ENCODE peak calls at places on chromosomes 3 and 15, in five cellular contexts. W is HepG2, J is GM12878, T is NT2/D1, F is K562. U is an unnamed sample.

GRCh38 chr3:46097691-46098241 is 70.5 kb upstream of the XCR1 start:
- DNase-seq in W (no peak), J (no peak), T (no peak), F (no peak), U (no peak)

GRCh38 chr3:177141899-177142651 is 55.2 kb downstream of the TBL1XR1 start:
- DNase-seq in W (peak; percentile 29), J (no peak), T (no peak), F (no peak), U (no peak)

GRCh38 chr3:27943106-27943505 is 221.0 kb upstream of the EOMES start:
- DNase-seq in W (peak; percentile 16), J (no peak), T (peak; percentile 6), F (no peak), U (peak; percentile 29)

GRCh38 chr15:68492855-68493254 is 60.9 kb upstream of the ITGA11 start:
- DNase-seq in W (no peak), J (no peak), T (no peak), F (no peak), U (no peak)

GRCh38 chr15:38702178-38702912 is 137.7 kb upstream of the RASGRP1 start:
- DNase-seq in W (peak; percentile 44), J (no peak), T (no peak), F (no peak), U (no peak)

GRCh38 chr15:66558271-66558670 is 7.5 kb downstream of the LCTL start:
- DNase-seq in W (no peak), J (no peak), T (no peak), F (no peak), U (no peak)

GRCh38 chr15:47376190-47376589 is 341.1 kb upstream of the SEMA6D start:
- DNase-seq in W (no peak), J (no peak), T (no peak), F (no peak), U (no peak)

GRCh38 chr3:32336123-32336518 is 55.5 kb upstream of the CMTM7 start:
- DNase-seq in W (no peak), J (no peak), T (no peak), F (no peak), U (no peak)

GRCh38 chr3:155553800-155554199 is 191.1 kb downstream of the PLCH1 start:
- DNase-seq in W (peak; percentile 9), J (no peak), T (no peak), F (no peak), U (no peak)

GRCh38 chr3:149648525-149648924 is 9.3 kb downstream of the WWTR1 start:
- DNase-seq in W (no peak), J (no peak), T (no peak), F (no peak), U (no peak)

GRCh38 chr3:186024210-186024609 is 84.7 kb downstream of the ETV5 start:
- DNase-seq in W (no peak), J (no peak), T (no peak), F (no peak), U (no peak)

GRCh38 chr3:16177962-16178627 is 3.6 kb downstream of the GALNT15 start:
- DNase-seq in W (peak; percentile 42), J (no peak), T (peak; percentile 87), F (peak; percentile 86), U (peak; percentile 38)

GRCh38 chr15:22904736-22905135 is 66.3 kb downstream of the NIPA2 start:
- DNase-seq in W (no peak), J (no peak), T (no peak), F (no peak), U (no peak)

GRCh38 chr3:178388473-178388872 is 147.8 kb upstream of the KCNMB2 start:
- DNase-seq in W (no peak), J (no peak), T (no peak), F (no peak), U (no peak)

GRCh38 chr3:8891774-8892173 is 71.5 kb downstream of the RAD18 start:
- DNase-seq in W (no peak), J (no peak), T (no peak), F (no peak), U (no peak)

GRCh38 chr15:78749831-78750230 is 61.4 kb downstream of the ADAMTS7 start:
- DNase-seq in W (no peak), J (no peak), T (no peak), F (no peak), U (no peak)

GRCh38 chr15:38972831-38973230 is 408.2 kb upstream of the RASGRP1 start:
- DNase-seq in W (no peak), J (no peak), T (no peak), F (no peak), U (no peak)

GRCh38 chr3:138114988-138115971 is at the start of gene DZIP1L:
- DNase-seq in W (peak; percentile 23), J (no peak), T (peak; percentile 71), F (peak; percentile 60), U (peak; percentile 35)

GRCh38 chr3:177589921-177590336 is 392.6 kb upstream of the TBL1XR1 start:
- DNase-seq in W (peak; percentile 65), J (no peak), T (no peak), F (no peak), U (peak; percentile 71)

GRCh38 chr15:41417418-41417811 is 520 bp downstream of the RTF1 start:
- DNase-seq in W (no peak), J (no peak), T (no peak), F (peak; percentile 77), U (no peak)

GRCh38 chr3:173912126-173912525 is 514.6 kb downstream of the NLGN1 start:
- DNase-seq in W (no peak), J (no peak), T (no peak), F (no peak), U (no peak)

GRCh38 chr3:169661567-169662214 is 1.8 kb downstream of the MECOM start:
- DNase-seq in W (no peak), J (no peak), T (no peak), F (no peak), U (no peak)

GRCh38 chr3:176633511-176633910 is 563.8 kb downstream of the TBL1XR1 start:
- DNase-seq in W (no peak), J (no peak), T (no peak), F (no peak), U (no peak)

GRCh38 chr15:72206677-72207000 is 9.1 kb upstream of the GRAMD2A start:
- DNase-seq in W (no peak), J (no peak), T (no peak), F (no peak), U (no peak)

GRCh38 chr3:125602752-125603649 is 7.7 kb upstream of the OSBPL11 start:
- DNase-seq in W (no peak), J (no peak), T (no peak), F (no peak), U (peak; percentile 6)

GRCh38 chr15:70781236-70781635 is 17.9 kb upstream of the UACA start:
- DNase-seq in W (no peak), J (no peak), T (no peak), F (no peak), U (no peak)

GRCh38 chr3:41464401-41464800 is 265.1 kb downstream of the CTNNB1 start:
- DNase-seq in W (no peak), J (no peak), T (no peak), F (no peak), U (no peak)

DNA sequence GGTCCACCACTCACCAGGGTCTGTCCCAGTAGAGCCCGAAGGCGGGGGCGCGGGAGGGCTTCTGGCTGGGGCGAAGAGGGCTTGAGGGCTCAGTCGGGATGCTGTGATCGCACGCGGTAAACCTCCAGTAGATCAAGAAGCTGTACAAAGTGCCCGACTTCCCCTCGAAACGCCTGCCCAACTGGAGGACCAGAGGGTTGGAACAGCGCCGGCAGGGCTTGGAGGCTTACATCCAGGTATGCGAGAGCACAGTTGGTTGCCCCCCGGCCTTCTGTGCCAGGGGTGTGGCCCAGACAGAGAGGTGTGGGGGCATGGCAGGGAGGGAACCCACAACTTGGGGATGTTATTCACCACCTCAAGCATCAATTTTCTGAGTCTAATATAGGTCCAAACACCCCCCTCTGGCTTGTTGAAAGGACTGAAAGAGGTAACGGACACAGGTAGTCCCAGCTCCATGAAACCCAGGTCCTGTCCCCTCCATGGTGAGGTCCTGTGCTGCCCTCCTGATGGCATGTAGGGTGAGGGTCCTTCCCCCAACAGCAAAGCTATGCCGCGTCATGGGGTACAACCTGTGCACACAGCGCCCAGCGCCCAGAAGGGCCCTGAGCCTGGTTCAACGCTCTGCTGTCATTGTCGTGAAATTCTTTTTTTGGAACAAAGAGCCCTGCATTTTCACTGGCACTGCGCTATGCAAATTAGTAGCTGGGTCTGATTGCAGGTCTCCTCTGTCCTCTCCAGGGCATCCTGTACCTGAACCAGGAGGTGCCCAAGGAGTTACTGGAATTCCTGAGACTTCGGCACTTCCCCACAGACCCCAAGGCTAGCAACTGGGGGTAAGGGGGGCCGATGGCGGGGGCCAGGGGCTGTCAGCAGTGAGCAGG is 1.2 kb downstream of the SNX22 start:
- DNase-seq in W (no peak), J (no peak), T (no peak), F (no peak), U (no peak)
- TF ChIP-seq ZNF274 in W (no peak), J (no peak), T (no peak), F (no peak), U (no peak)

GRCh38 chr15:69658401-69658945 is 205.9 kb downstream of the RPLP1 start:
- DNase-seq in W (no peak), J (no peak), T (no peak), F (no peak), U (no peak)

GRCh38 chr15:69657626-69658025 is 205.0 kb downstream of the RPLP1 start:
- DNase-seq in W (no peak), J (no peak), T (no peak), F (no peak), U (no peak)

GRCh38 chr15:69652906-69653305 is 200.3 kb downstream of the RPLP1 start:
- DNase-seq in W (no peak), J (no peak), T (no peak), F (no peak), U (no peak)

GRCh38 chr15:69656271-69657030 is 203.8 kb downstream of the RPLP1 start:
- DNase-seq in W (no peak), J (no peak), T (no peak), F (no peak), U (no peak)

DNA sequence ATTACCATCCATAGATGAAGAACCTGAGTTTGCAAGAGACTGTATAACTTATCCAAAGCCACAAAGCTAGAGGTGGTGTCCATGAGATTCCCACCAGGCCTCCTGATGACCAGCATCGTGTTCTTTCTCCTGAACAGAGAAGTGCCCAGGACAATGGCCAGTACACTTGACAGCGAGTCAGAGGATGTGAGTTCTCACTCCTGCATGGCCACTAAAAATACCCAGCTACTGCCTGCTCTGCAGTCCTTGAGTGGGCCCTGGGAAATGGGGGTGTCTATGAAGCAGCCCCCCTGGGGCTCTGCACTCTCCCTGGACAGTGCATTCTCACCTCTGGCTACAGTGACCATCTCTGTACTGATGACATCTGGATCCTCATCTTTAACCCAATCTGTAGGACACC is 201.2 kb downstream of the RPLP1 start:
- DNase-seq in W (no peak), J (no peak), T (no peak), F (no peak), U (no peak)
- TF ChIP-seq ZNF274 in W (no peak), J (no peak), T (peak; percentile 33), F (no peak), U (no peak)

GRCh38 chr3:171980578-171981270 is 58.7 kb upstream of the FNDC3B start:
- DNase-seq in W (no peak), J (no peak), T (no peak), F (no peak), U (no peak)
- TF ChIP-seq ZNF274 in W (no peak), J (no peak), T (no peak), F (no peak), U (no peak)

DNA sequence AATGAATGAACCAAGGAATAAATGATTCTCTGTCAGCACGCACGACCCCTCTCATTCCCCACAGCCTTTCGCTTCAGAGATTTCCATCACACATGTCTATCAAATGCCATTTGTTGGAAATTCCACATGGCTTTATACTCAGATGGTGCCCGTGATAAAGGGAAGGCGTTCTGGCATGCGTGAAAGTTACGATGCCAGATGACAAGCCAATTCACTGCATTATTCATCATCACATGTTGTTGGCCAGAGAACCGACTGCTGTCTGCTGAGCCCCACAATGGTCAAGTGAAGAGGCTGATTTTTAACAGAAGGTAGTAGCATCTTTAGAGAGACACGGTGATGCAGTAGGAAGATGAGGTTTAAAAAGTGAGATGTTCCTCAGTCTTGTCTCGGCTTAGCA is 74.1 kb upstream of the FRMD4B start:
- DNase-seq in W (no peak), J (no peak), T (no peak), F (no peak), U (no peak)
- TF ChIP-seq ZNF274 in W (no peak), J (no peak), T (no peak), F (no peak), U (no peak)

U was measured in HCT116.